ENCODE peak calls at places on chromosomes 11 and 22, in five cellular contexts. Z, J, P, B and F are unnamed samples.

GRCh38 chr11:106468091-106468490 is 390.6 kb downstream of the AASDHPPT start:
- DNase-seq in B (no peak), J (no peak), Z (no peak), P (no peak), F (no peak)

GRCh38 chr11:128902515-128903066 is 11.4 kb downstream of the KCNJ5 start:
- DNase-seq in J (no peak), B (no peak), P (no peak), Z (no peak), F (no peak)

GRCh38 chr22:48322907-48323306 is 1504.8 kb downstream of the BRD1 start:
- DNase-seq in P (no peak), J (no peak), B (no peak), Z (no peak), F (no peak)

GRCh38 chr11:44327730-44328691 is 18.1 kb upstream of the ALX4 start:
- DNase-seq in P (no peak), Z (no peak), J (no peak), B (no peak), F (no peak)

GRCh38 chr22:44261164-44261860 is 51.4 kb downstream of the SHISAL1 start:
- DNase-seq in J (no peak), P (no peak), Z (peak), B (peak), F (peak)

GRCh38 chr22:39183991-39184585 is 31.6 kb upstream of the CBX7 start:
- DNase-seq in J (no peak), B (peak), Z (peak), P (no peak), F (no peak)

GRCh38 chr22:46092646-46093410 is 57.5 kb upstream of the PPARA start:
- DNase-seq in B (peak), J (no peak), Z (peak), P (no peak), F (no peak)

GRCh38 chr11:43532046-43532445 is 148.5 kb upstream of the HSD17B12 start:
- DNase-seq in P (no peak), J (no peak), B (no peak), Z (no peak), F (no peak)

GRCh38 chr11:293852-294661 is 5.1 kb downstream of the PGGHG start:
- DNase-seq in J (no peak), Z (peak), P (peak), B (peak), F (no peak)

GRCh38 chr11:134391170-134391569 is 20.9 kb downstream of the B3GAT1 start:
- DNase-seq in P (no peak), J (no peak), B (no peak), Z (no peak), F (peak)

DNA sequence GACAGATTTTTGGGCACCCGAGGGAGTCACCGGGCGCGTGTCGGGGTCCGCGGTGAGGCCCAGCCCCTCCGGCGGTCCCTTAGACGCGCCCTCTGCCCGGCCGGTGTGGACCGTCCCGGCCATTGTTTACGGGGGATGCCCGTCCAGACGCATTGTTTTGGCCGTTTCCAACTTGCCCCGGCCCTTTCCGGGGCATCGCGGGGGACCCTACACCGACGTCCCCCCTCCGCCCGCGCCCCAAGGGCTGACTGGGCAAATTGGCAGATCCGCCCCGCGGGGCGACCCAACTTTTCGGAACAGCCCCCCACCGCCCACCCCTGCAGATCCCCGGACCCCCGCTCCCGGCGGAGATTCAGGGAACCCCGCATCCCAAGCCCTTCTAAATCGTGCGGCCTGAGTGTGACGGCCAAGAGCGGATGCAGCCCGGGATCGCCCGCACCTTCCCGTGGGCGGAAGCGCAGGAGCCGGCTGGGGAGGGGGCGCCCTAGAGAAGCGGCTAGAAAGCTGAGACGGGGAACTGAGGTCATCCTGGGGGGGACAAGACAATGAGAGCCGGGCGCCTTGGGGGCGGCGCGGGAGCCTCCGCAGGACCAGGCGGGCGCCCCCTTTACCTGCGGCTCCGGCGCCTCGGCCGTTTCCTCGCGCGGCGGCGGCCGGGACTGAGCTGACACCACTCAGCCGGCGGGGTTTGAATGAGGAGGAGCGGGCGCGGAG is 17.1 kb upstream of the CCT8L2 start:
- DNase-seq in Z (no peak), P (no peak), B (no peak), J (no peak), F (no peak)
- H3K4me3 ChIP-seq in Z (peak), P (peak), B (peak), J (no peak), F (no peak)

GRCh38 chr22:17919276-17920144 is 104.9 kb downstream of the MICAL3 start:
- DNase-seq in B (no peak), Z (no peak), P (no peak), J (peak), F (no peak)
- H3K4me3 ChIP-seq in B (no peak), Z (no peak), P (no peak), J (no peak), F (no peak)

GRCh38 chr22:23205330-23205729 is 25.0 kb downstream of the BCR start:
- DNase-seq in J (no peak), Z (no peak), P (no peak), B (no peak), F (no peak)
- H3K4me3 ChIP-seq in J (no peak), Z (no peak), P (no peak), B (no peak), F (no peak)

DNA sequence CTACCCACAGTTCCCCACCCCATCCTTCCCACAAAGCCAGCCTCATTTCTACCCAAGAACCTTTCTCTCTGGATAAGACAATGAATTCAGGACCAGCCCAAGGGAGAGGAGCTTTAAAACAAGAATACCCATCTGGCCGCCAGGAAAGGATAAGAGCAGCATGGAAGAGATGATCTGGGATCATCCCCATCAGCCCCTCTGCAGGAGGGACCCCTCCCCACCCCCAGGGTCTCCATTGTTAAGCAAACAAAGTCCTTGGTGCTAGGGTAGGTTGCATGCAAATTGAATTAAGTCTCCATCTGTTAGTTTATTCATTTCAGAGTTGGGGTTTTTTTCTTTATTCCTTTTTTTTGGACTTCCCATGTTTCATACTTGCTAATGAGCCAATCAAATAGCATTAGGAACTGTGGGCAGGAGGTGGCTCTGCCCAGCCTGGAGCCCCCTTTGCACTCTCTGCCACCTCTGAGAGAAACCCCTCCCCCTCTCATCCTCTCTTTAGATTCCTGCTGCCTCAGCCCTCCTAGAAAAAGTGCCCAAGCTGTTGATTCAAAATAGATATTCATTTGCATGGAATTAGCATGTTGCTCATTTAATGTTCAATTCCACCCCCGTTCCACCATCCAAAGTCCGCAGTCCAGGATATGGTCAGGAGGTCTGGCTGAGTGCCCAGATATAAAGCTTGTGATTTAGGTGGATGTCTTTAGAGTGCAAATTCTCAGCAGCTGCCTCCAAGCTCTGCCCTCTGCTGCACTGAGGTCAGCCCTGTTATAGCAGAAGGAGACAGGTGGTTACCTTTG is 138.5 kb upstream of the NCAM1 start:
- DNase-seq in J (no peak), P (no peak), B (no peak), Z (no peak), F (no peak)
- H3K4me3 ChIP-seq in J (no peak), P (no peak), B (no peak), Z (no peak), F (no peak)

DNA sequence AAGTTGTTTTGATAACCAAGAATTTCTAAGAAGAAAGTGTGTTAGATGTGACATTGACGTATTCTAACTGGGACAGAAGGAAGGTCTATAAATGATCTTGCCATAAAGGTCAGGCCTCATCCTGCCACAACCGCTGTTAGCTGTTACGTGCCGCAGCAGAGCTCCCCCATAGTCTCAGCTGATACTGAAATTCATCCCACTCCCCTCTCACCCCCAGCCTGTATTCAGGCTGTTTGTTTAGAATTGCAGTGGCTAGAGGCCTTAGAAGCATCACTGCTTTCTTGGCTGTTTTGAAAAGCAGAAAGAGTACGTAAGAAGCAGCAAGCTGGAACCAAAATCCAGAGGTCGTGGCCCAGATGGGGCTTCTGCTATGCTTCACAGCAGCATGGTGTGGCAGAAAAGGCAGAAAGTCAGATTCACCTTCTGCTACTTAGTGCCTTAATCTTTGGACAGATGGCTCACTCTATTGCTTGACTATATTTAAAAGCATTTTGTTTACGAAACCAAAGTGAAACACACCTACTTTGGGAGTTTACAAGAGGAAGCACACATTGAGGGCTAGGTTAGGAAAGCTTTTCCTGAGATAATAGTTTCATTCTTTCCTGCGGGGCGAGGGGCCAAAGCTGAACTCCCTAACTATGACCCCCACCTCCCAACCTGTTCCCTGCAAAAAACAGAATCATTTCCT is 950 bp upstream of the LAYN start:
- DNase-seq in J (no peak), B (no peak), P (no peak), Z (no peak), F (no peak)
- H3K4me3 ChIP-seq in J (peak), B (peak), P (peak), Z (peak), F (no peak)

GRCh38 chr11:87176044-87176443 is 138.3 kb downstream of the TMEM135 start:
- DNase-seq in B (no peak), Z (no peak), P (no peak), J (no peak), F (no peak)

DNA sequence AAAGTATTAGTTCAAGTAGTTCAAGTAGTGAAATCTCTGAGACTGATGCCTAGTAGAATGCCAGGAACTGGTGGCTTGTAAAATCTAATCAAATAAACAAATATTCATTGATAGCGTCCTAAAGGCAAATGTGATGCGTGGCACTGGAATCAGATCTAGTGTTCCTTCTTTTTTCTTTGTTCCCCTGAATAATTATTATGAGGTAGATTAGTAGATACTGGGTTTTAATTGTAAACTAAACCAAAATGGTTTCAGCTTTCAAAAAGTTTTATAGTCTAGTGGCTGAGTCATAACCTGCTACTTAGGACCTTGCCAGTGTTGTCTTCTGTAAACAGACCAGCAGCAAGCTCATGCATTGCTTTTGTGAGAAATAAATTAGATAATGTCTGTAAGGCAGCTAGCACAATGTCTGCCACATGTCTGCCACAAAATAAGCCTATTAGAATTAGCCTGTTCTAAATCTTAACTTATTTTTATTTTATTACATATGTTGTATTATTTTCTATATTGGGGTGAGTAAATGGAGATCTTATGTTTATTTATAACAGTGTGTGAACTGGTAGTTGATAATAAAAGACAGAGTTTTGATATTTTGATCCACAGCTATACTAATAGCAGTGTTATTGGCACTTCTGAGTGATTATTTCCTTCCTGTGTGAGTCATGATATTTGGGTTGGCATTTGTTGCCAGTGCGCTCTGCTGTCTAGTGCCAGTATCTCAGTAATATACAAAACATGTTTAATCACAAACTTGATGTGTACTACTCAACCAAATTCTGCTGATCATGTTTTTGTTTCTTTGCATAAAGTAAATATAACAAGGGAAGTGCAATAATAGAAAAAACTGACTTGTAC is 135.7 kb downstream of the TMEM135 start:
- DNase-seq in P (no peak), Z (no peak), J (no peak), B (no peak), F (no peak)
- H3K4me3 ChIP-seq in P (no peak), Z (no peak), J (no peak), B (no peak), F (no peak)